ENCODE peak calls at places on chromosome 16, in nine cellular contexts. O is tibial nerve; G is spleen; A is transverse colon; Y is fibroblast of lung; L is esophagus squamous epithelium; X is lower lobe of right lung; U is effector memory CD4-positive, alpha-beta T cell; H is AG04450. E is an unnamed sample.
A peak's percentile ranks its signal among the peaks of the same experiment; 100 is the strongest.

GRCh38 chr16:82653550-82654511 is 27.1 kb downstream of the CDH13 start:
- DNase-seq in O (no peak), G (no peak), A (no peak), Y (peak; percentile 94), L (no peak), X (no peak), U (peak; percentile 41), H (peak; percentile 82), E (no peak)

GRCh38 chr16:53224932-53225533 is 170.2 kb downstream of the CHD9 start:
- DNase-seq in O (no peak), G (no peak), A (no peak), Y (peak; percentile 41), L (no peak), X (no peak), U (no peak), H (no peak), E (no peak)

GRCh38 chr16:70685061-70685937 is 554 bp downstream of the MTSS2 start:
- DNase-seq in O (no peak), G (peak; percentile 75), A (no peak), Y (no peak), L (no peak), X (no peak), U (no peak), H (no peak), E (no peak)

GRCh38 chr16:11349599-11350276 is 4.5 kb downstream of the RMI2 start:
- DNase-seq in O (peak; percentile 57), G (no peak), A (peak; percentile 49), Y (peak; percentile 66), L (no peak), X (peak; percentile 77), U (no peak), H (no peak), E (peak; percentile 58)

GRCh38 chr16:22318690-22319358 is 21.6 kb downstream of the POLR3E start:
- DNase-seq in O (no peak), G (peak; percentile 86), A (peak; percentile 38), Y (no peak), L (no peak), X (no peak), U (peak; percentile 38), H (no peak), E (no peak)

GRCh38 chr16:31038993-31039392 is 5.6 kb downstream of the STX4 start:
- DNase-seq in O (no peak), G (no peak), A (no peak), Y (no peak), L (no peak), X (no peak), U (no peak), H (no peak), E (no peak)

GRCh38 chr16:30184430-30185140 is 1.2 kb downstream of the CORO1A start:
- DNase-seq in O (no peak), G (peak; percentile 94), A (peak; percentile 54), Y (no peak), L (no peak), X (peak; percentile 71), U (peak; percentile 47), H (no peak), E (peak; percentile 30)

GRCh38 chr16:86843812-86844211 is 265.5 kb downstream of the FOXL1 start:
- DNase-seq in O (no peak), G (peak; percentile 27), A (no peak), Y (no peak), L (no peak), X (no peak), U (no peak), H (no peak), E (no peak)

GRCh38 chr16:61362583-61362982 is 673.7 kb downstream of the CDH8 start:
- DNase-seq in O (no peak), G (no peak), A (no peak), Y (no peak), L (no peak), X (no peak), U (no peak), H (no peak), E (no peak)

GRCh38 chr16:83552193-83552592 is 255.6 kb upstream of the HSBP1 start:
- DNase-seq in O (no peak), G (no peak), A (no peak), Y (peak; percentile 62), L (no peak), X (no peak), U (no peak), H (no peak), E (no peak)

GRCh38 chr16:85733839-85734170 is 17.1 kb downstream of the C16orf74 start:
- DNase-seq in O (no peak), G (no peak), A (no peak), Y (no peak), L (no peak), X (no peak), U (no peak), H (no peak), E (no peak)

GRCh38 chr16:46961373-46962353 is 11.8 kb downstream of the DNAJA2 start:
- DNase-seq in O (no peak), G (no peak), A (no peak), Y (peak; percentile 32), L (no peak), X (no peak), U (no peak), H (no peak), E (no peak)

GRCh38 chr16:80346160-80346632 is 194.6 kb upstream of the DYNLRB2 start:
- DNase-seq in O (no peak), G (no peak), A (no peak), Y (peak; percentile 14), L (no peak), X (no peak), U (no peak), H (no peak), E (no peak)

GRCh38 chr16:17396762-17397498 is 73.8 kb downstream of the XYLT1 start:
- DNase-seq in O (no peak), G (no peak), A (peak; percentile 67), Y (peak; percentile 51), L (no peak), X (no peak), U (peak; percentile 56), H (no peak), E (peak; percentile 42)

GRCh38 chr16:89599451-89599858 is 14.0 kb upstream of the DPEP1 start:
- DNase-seq in O (no peak), G (no peak), A (peak; percentile 61), Y (no peak), L (no peak), X (no peak), U (no peak), H (no peak), E (no peak)

GRCh38 chr16:85522842-85523601 is 90.1 kb upstream of the GSE1 start:
- DNase-seq in O (no peak), G (no peak), A (peak; percentile 46), Y (peak; percentile 36), L (no peak), X (no peak), U (no peak), H (no peak), E (peak; percentile 45)

GRCh38 chr16:54034684-54035083 is 251.9 kb downstream of the IRX3 start:
- DNase-seq in O (no peak), G (no peak), A (no peak), Y (no peak), L (no peak), X (no peak), U (no peak), H (no peak), E (no peak)

GRCh38 chr16:83581994-83582747 is 225.6 kb upstream of the HSBP1 start:
- DNase-seq in O (no peak), G (no peak), A (no peak), Y (no peak), L (no peak), X (no peak), U (no peak), H (no peak), E (no peak)

GRCh38 chr16:48918520-48919258 is 308.7 kb upstream of the N4BP1 start:
- DNase-seq in O (no peak), G (no peak), A (no peak), Y (no peak), L (no peak), X (no peak), U (no peak), H (no peak), E (no peak)

GRCh38 chr16:58515125-58515870 is at the start of gene SETD6:
- DNase-seq in O (peak; percentile 70), G (peak; percentile 96), A (peak; percentile 90), Y (peak; percentile 88), L (no peak), X (peak; percentile 92), U (peak; percentile 66), H (peak; percentile 72), E (peak; percentile 87)
- H3K4me3 ChIP-seq in O (peak within 1 kb of the TSS; percentile 84), G (peak within 1 kb of the TSS; percentile 97), A (peak within 1 kb of the TSS; percentile 75), Y (peak within 1 kb of the TSS; percentile 57), L (peak within 1 kb of the TSS; percentile 72), X (peak within 1 kb of the TSS; percentile 80), U (peak within 1 kb of the TSS; percentile 95), H (peak within 1 kb of the TSS; percentile 76), E (peak within 1 kb of the TSS; percentile 83)

GRCh38 chr16:75576384-75576811 is 10.2 kb downstream of the GABARAPL2 start:
- DNase-seq in O (no peak), G (no peak), A (no peak), Y (no peak), L (no peak), X (no peak), U (no peak), H (no peak), E (peak; percentile 76)
- H3K27ac ChIP-seq in O (no peak overlapping the region), G (no peak overlapping the region), A (no peak overlapping the region), Y (no peak overlapping the region), L (no peak overlapping the region), X (no peak overlapping the region), U (no peak overlapping the region), H (no peak overlapping the region), E (peak overlapping the region; percentile 53)

GRCh38 chr16:7330709-7331108 is 1.9 kb upstream of the RBFOX1 start:
- DNase-seq in O (no peak), G (no peak), A (no peak), Y (no peak), L (no peak), X (no peak), U (no peak), H (no peak), E (no peak)
- H3K4me3 ChIP-seq in O (no peak overlapping the region), G (no peak overlapping the region), A (no peak overlapping the region), Y (no peak overlapping the region), L (no peak overlapping the region), X (no peak overlapping the region), U (no peak overlapping the region), H (no peak overlapping the region), E (no peak overlapping the region)

GRCh38 chr16:68466174-68466573 is 17.9 kb upstream of the SMPD3 start:
- DNase-seq in O (no peak), G (no peak), A (no peak), Y (no peak), L (no peak), X (no peak), U (no peak), H (no peak), E (no peak)

GRCh38 chr16:68469728-68470460 is 21.6 kb upstream of the SMPD3 start:
- DNase-seq in O (no peak), G (no peak), A (no peak), Y (no peak), L (no peak), X (no peak), U (no peak), H (no peak), E (no peak)

GRCh38 chr16:68470461-68471150 is 22.3 kb upstream of the SMPD3 start:
- DNase-seq in O (no peak), G (peak; percentile 85), A (peak; percentile 63), Y (no peak), L (no peak), X (peak; percentile 63), U (no peak), H (no peak), E (no peak)

GRCh38 chr16:68472581-68472980 is 24.3 kb upstream of the SMPD3 start:
- DNase-seq in O (no peak), G (no peak), A (no peak), Y (no peak), L (no peak), X (no peak), U (no peak), H (no peak), E (no peak)

GRCh38 chr16:68468849-68469248 is 20.5 kb upstream of the SMPD3 start:
- DNase-seq in O (no peak), G (no peak), A (no peak), Y (no peak), L (no peak), X (no peak), U (no peak), H (no peak), E (no peak)
- H3K27ac ChIP-seq in O (no peak overlapping the region), G (peak overlapping the region; percentile 78), A (peak overlapping the region; percentile 67), Y (no peak overlapping the region), L (no peak overlapping the region), X (peak overlapping the region; percentile 82), U (no peak overlapping the region), H (no peak overlapping the region), E (no peak overlapping the region)